ENCODE peak calls at places on chromosomes 5 and 9, in four cellular contexts. C is stomach, Z is transverse colon, G is HepG2. P is an unnamed sample.
A peak's percentile ranks its signal among the peaks of the same experiment; 100 is the strongest.

GRCh38 chr5:176725521-176725920 is 78.2 kb downstream of the TSPAN17 start:
- DNase-seq in G (no peak), Z (no peak), C (peak; percentile 36), P (no peak)

GRCh38 chr5:72166070-72166979 is 59.0 kb downstream of the MAP1B start:
- DNase-seq in C (no peak), Z (no peak), G (no peak), P (no peak)

GRCh38 chr9:121816845-121817450 is 165.5 kb downstream of the DAB2IP start:
- DNase-seq in Z (no peak), C (no peak), G (no peak), P (no peak)

GRCh38 chr5:101244621-101245020 is 341.5 kb upstream of the ST8SIA4 start:
- DNase-seq in C (no peak), Z (no peak), G (no peak), P (no peak)

GRCh38 chr9:33414263-33414662 is 11.9 kb upstream of the AQP7 start:
- DNase-seq in C (peak; percentile 61), G (no peak), Z (no peak), P (no peak)

GRCh38 chr5:54792611-54793404 is 192.6 kb downstream of the ESM1 start:
- DNase-seq in G (no peak), Z (no peak), C (peak; percentile 58), P (no peak)

GRCh38 chr9:35436940-35437339 is 53.0 kb upstream of the RUSC2 start:
- DNase-seq in Z (no peak), G (no peak), C (no peak), P (no peak)

GRCh38 chr5:149464796-149465489 is 85.9 kb upstream of the IL17B start:
- DNase-seq in G (no peak), Z (peak; percentile 65), C (no peak), P (no peak)

GRCh38 chr9:68653141-68653595 is 51.9 kb upstream of the PIP5K1B start:
- DNase-seq in C (no peak), G (no peak), Z (no peak), P (no peak)

GRCh38 chr5:61827445-61827975 is 478.5 kb upstream of the KIF2A start:
- DNase-seq in C (no peak), G (no peak), Z (no peak), P (no peak)

GRCh38 chr9:13948037-13948436 is 365.9 kb downstream of the NFIB start:
- DNase-seq in G (no peak), C (no peak), Z (no peak), P (no peak)

GRCh38 chr9:113619156-113619861 is 155.8 kb downstream of the RGS3 start:
- DNase-seq in Z (no peak), C (no peak), G (no peak), P (no peak)

DNA sequence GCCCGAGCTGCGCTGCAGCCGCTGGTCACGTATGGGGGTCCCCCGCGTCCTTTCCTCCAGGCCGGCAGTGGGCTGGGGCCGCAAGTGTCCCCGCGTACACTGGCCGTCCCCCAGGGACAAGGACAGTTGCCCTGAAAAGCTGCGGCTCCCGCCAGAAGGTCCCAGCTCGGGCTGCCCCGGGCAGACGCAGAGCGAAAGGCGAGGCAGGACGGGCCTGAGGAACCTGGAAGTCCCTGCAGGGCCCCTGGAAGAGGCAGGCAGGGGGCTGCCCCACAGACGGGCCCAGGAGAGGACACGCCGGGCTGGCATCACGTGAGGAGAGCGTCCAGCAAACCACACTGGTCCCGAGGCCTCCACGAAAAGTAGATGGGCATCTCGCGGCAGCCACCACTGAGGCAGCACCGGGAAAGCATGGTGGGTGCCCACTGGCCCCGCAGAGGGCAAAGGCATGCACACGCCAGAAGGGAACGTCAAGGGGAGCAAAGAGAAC is 3.2 kb upstream of the NKD2 start:
- DNase-seq in G (no peak), C (peak; percentile 21), Z (no peak), P (no peak)
- H3K4me3 ChIP-seq in G (no peak overlapping the region), C (peak overlapping the region; percentile 70), Z (no peak overlapping the region), P (peak overlapping the region; percentile 73)

DNA sequence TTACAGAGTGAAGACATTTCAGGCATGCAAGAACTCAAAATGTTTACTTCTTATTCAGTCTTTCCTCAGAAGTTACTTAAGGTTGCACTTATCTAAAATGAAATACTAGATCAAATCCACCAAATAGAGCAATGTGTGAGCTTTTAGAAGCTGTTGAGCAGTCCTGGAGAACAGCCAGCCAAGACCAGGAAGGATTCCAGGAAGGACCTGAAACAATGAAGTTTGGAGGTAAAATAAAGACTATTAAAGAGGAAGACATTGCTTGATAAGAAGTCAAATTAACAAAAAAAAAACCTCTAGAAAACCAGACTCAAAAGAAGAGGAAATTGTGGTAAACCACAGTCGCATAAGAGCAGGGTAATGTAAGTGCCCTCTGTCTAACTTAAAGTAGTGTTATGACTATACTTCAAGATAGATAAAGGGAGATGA is 156.2 kb upstream of the S1PR3 start:
- DNase-seq in G (no peak), C (no peak), Z (no peak), P (no peak)
- TF ChIP-seq EP300 in G (no peak), C (no peak), Z (no peak), P (no peak)

DNA sequence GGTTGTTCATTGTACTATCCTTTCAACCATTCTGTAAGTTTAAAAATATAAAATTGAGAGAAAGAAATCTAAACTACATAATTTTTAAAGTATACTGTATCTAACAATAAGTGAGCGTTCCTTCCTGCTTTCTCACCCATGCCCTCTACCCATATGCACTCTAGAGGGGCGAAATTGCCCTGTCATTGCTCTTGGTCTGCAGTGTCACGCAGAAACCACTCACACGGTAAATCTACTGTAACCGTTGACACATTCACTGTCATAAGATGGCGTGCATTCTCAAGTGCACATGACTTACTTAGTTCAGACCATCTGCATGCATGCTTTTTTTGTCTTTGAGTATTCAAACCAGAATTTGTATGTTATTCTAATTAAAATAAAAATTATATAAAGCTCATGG is 55.7 kb upstream of the NIPBL start:
- DNase-seq in G (no peak), C (no peak), Z (no peak), P (no peak)
- TF ChIP-seq POLR2AphosphoS5 in G (no peak), C (no peak), Z (no peak), P (no peak)

GRCh38 chr9:91420471-91421021 is 3.1 kb downstream of the NFIL3 start:
- DNase-seq in G (peak; percentile 9), C (no peak), Z (no peak), P (no peak)
- H3K4me3 ChIP-seq in G (peak overlapping the region; percentile 98), C (peak overlapping the region; percentile 64), Z (peak overlapping the region; percentile 67), P (peak overlapping the region; percentile 82)

DNA sequence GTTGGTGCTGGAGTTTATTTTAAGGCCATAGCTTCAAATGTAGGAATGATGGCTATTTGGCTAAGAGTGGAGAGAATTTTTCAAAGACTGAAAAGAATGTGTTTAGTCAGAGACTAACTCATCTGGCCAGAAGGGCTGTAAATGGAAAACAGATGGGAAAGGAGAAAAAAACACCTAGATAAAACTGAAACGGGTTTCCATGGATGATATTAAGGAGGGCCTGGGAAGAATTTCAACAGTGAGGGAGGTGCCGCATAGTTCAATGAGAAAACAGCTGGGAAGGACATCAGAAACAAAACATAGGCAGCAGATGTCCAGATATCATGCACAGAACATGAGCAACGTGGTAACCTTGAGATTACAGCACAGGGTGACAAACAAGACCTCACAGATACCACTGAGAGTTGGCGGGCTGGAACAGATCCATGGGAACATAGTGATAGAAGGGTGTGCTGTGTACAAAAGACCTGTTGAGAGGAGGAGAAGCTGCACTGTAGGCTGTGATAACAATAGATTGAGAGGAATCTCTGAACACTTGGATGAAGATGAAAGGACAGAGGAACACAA is 31.2 kb upstream of the RAD23B start:
- DNase-seq in Z (no peak), G (peak; percentile 97), C (peak; percentile 28), P (no peak)
- TF ChIP-seq EP300 in Z (no peak), G (no peak), C (no peak), P (no peak)

GRCh38 chr5:154312571-154312970 is 122.0 kb downstream of the GALNT10 start:
- DNase-seq in G (no peak), C (no peak), Z (no peak), P (no peak)
- TF ChIP-seq POLR2AphosphoS5 in G (no peak), C (no peak), Z (no peak), P (no peak)

GRCh38 chr5:10441083-10441991 is at the start of gene ROPN1L:
- DNase-seq in G (peak; percentile 62), Z (peak; percentile 88), C (peak; percentile 88), P (peak; percentile 93)

GRCh38 chr5:10442581-10442980 is 902 bp downstream of the ROPN1L start:
- DNase-seq in C (no peak), G (no peak), Z (no peak), P (no peak)

GRCh38 chr5:10439692-10440091 is 2.0 kb upstream of the ROPN1L start:
- DNase-seq in G (no peak), C (no peak), Z (no peak), P (no peak)

GRCh38 chr5:10441992-10442435 is 335 bp downstream of the ROPN1L start:
- DNase-seq in C (no peak), G (no peak), Z (no peak), P (no peak)

DNA sequence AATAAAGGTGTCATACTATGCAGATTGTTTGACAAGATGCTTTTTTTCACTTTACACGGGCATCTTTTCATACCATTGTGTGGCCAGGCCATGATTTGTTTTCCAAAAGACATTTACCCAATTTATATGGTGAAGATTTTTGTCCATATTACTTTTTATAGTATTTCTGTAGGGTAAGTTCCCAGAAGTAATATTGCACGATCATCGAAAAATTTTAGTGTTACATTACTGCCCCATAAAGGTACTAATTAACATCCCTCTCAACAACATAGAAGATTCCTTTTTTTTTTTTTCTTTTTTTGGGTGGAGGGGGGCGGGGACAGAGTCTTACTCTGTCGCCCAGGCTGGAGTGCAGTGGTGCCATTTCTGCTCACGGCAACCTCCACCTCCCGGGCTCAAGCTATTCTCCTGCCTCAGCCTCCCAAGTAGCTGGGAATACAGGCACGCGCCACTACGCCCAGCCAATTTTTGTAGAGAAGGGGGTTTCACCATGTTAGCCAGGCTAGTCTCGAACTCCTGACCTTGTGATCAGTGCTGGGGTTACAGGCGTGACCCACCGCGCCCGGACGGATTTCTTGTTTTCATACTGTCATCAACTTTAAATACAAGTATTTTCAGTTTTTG is 1.2 kb upstream of the ROPN1L start:
- DNase-seq in G (no peak), C (no peak), Z (no peak), P (no peak)
- H3K4me3 ChIP-seq in G (no peak overlapping the region), C (peak overlapping the region; percentile 83), Z (no peak overlapping the region), P (peak overlapping the region; percentile 70)

GRCh38 chr9:18437315-18438200 is 36.4 kb upstream of the ADAMTSL1 start:
- DNase-seq in C (peak; percentile 59), Z (no peak), G (peak; percentile 9), P (no peak)
- TF ChIP-seq EP300 in C (no peak), Z (no peak), G (no peak), P (no peak)

P was measured in esophagus muscularis mucosa.